ENCODE peak calls at places on chromosomes 16 and 17, in eight cellular contexts. T, S, R, P, G, X, C and B are unnamed samples.

GRCh38 chr16:68062910-68063393 is 22.2 kb upstream of the NFATC3 start:
- DNase-seq in S (no peak), C (no peak), T (no peak), R (no peak), G (no peak), P (no peak), X (no peak), B (no peak)

GRCh38 chr16:88924834-88925539 is 52.0 kb downstream of the CBFA2T3 start:
- DNase-seq in C (peak; percentile 80), R (peak; percentile 71), X (peak; percentile 82), S (peak; percentile 97), T (no peak), P (peak; percentile 66), G (peak; percentile 94), B (peak; percentile 92)

GRCh38 chr17:49045376-49045775 is 48.2 kb downstream of the IGF2BP1 start:
- DNase-seq in T (no peak), X (no peak), G (no peak), R (no peak), P (no peak), S (no peak), C (no peak), B (no peak)

GRCh38 chr17:4678448-4679026 is 25.4 kb downstream of the PELP1 start:
- DNase-seq in P (no peak), C (peak; percentile 61), G (no peak), S (peak; percentile 76), X (peak; percentile 56), T (no peak), R (peak; percentile 94), B (peak; percentile 57)

GRCh38 chr16:61042736-61043135 is 993.5 kb downstream of the CDH8 start:
- DNase-seq in X (no peak), P (no peak), T (no peak), R (no peak), C (no peak), S (peak; percentile 29), G (no peak), B (no peak)

GRCh38 chr16:61149709-61150108 is 886.5 kb downstream of the CDH8 start:
- DNase-seq in P (no peak), T (no peak), X (no peak), G (no peak), S (no peak), C (no peak), R (no peak), B (no peak)

GRCh38 chr17:80822700-80823410 is 168.8 kb upstream of the CHMP6 start:
- DNase-seq in R (peak; percentile 46), X (no peak), C (no peak), P (no peak), T (no peak), G (no peak), S (no peak), B (no peak)

GRCh38 chr16:85117418-85117817 is 5.1 kb upstream of the CIBAR2 start:
- DNase-seq in C (no peak), G (no peak), R (no peak), X (no peak), S (no peak), T (no peak), P (no peak), B (no peak)

GRCh38 chr16:48487287-48487686 is 102.1 kb upstream of the SIAH1 start:
- DNase-seq in T (no peak), R (peak; percentile 29), G (no peak), X (no peak), C (no peak), P (no peak), S (no peak), B (no peak)

GRCh38 chr16:13067648-13068047 is 166.2 kb downstream of the SHISA9 start:
- DNase-seq in T (no peak), G (no peak), P (no peak), R (no peak), X (no peak), C (no peak), S (no peak), B (no peak)

GRCh38 chr17:36641877-36642845 is 40.8 kb downstream of the MRM1 start:
- DNase-seq in C (peak; percentile 83), S (no peak), X (no peak), G (no peak), R (no peak), P (no peak), T (peak; percentile 25), B (no peak)

GRCh38 chr17:70314506-70314905 is 145.2 kb downstream of the KCNJ2 start:
- DNase-seq in G (no peak), R (peak; percentile 59), P (no peak), X (no peak), C (no peak), T (no peak), S (no peak), B (no peak)

GRCh38 chr16:11612110-11612981 is 25.6 kb upstream of the LITAF start:
- DNase-seq in P (no peak), S (no peak), T (no peak), X (no peak), R (peak; percentile 45), C (no peak), G (no peak), B (no peak)

GRCh38 chr16:84928679-84929420 is 82.5 kb downstream of the ZDHHC7 start:
- DNase-seq in C (no peak), S (no peak), R (no peak), X (no peak), G (no peak), T (no peak), P (peak; percentile 87), B (no peak)

GRCh38 chr17:32477220-32477619 is 9.6 kb upstream of the CDK5R1 start:
- DNase-seq in S (no peak), T (no peak), X (no peak), G (no peak), P (no peak), C (no peak), R (no peak), B (no peak)

GRCh38 chr17:6305613-6306360 is 129.1 kb downstream of the AIPL1 start:
- DNase-seq in P (no peak), T (no peak), G (peak; percentile 33), S (no peak), R (no peak), X (no peak), C (no peak), B (no peak)